ENCODE peak calls at places on chromosomes 7 and 10, in ten cellular contexts. Y is stimulated activated CD8-positive, alpha-beta memory T cell treated with anti-CD3 and anti-CD28 coated beads, Interleukin-7, amount 100 ng/mL, for 48 hours; N is mammary epithelial cell; W is EL; H is neural progenitor cell; L is endodermal cell; U is GM12864; B is ELF-1; M is MM.1S; O is D341Med. F is an unnamed sample.

GRCh38 chr7:18940577-18941134 is 176.8 kb downstream of the TWIST1 start:
- DNase-seq in O (no peak), M (no peak), U (no peak), Y (no peak), N (no peak), L (peak), W (no peak), B (peak), H (peak), F (no peak)

GRCh38 chr10:133324198-133324792 is 12.4 kb downstream of the CALY start:
- DNase-seq in W (peak), L (peak), M (peak), H (peak), O (peak), U (no peak), N (no peak), Y (no peak), B (peak), F (peak)

GRCh38 chr7:20157456-20157855 is 59.7 kb downstream of the MACC1 start:
- DNase-seq in L (no peak), O (no peak), M (no peak), Y (no peak), W (no peak), H (no peak), U (no peak), B (no peak), N (peak), F (no peak)

GRCh38 chr10:58209669-58210068 is 58.0 kb downstream of the IPMK start:
- DNase-seq in N (no peak), B (no peak), Y (no peak), L (no peak), H (no peak), U (no peak), W (peak), O (no peak), M (no peak), F (no peak)

GRCh38 chr10:21517134-21517982 is 8.1 kb downstream of the SKIDA1 start:
- DNase-seq in N (peak), U (no peak), B (peak), H (peak), Y (no peak), M (peak), O (peak), W (peak), L (peak), F (peak)

GRCh38 chr7:30468791-30469190 is 9.8 kb downstream of the NOD1 start:
- DNase-seq in L (no peak), U (no peak), M (no peak), O (no peak), N (no peak), H (no peak), Y (no peak), W (no peak), B (no peak), F (no peak)

GRCh38 chr7:45187946-45188411 is 30.4 kb downstream of the RAMP3 start:
- DNase-seq in Y (no peak), H (no peak), N (no peak), W (no peak), B (no peak), M (no peak), O (no peak), U (no peak), L (no peak), F (no peak)

GRCh38 chr10:47449102-47449978 is 34.6 kb downstream of the ANXA8 start:
- DNase-seq in H (no peak), U (no peak), L (peak), B (no peak), Y (no peak), W (no peak), M (no peak), N (no peak), O (peak), F (no peak)

GRCh38 chr7:88291401-88292173 is 15.1 kb downstream of the STEAP4 start:
- DNase-seq in H (no peak), U (no peak), M (no peak), N (peak), L (no peak), W (no peak), B (no peak), Y (no peak), O (no peak), F (no peak)

GRCh38 chr7:46969303-46970130 is 612.4 kb downstream of the TNS3 start:
- DNase-seq in B (no peak), H (no peak), M (no peak), W (peak), O (no peak), Y (no peak), L (no peak), U (no peak), N (peak), F (no peak)

GRCh38 chr10:118952493-118953295 is 76.8 kb upstream of the NANOS1 start:
- DNase-seq in L (no peak), U (no peak), N (no peak), Y (no peak), H (peak), W (no peak), B (no peak), O (no peak), M (no peak), F (peak)

GRCh38 chr7:149871576-149871975 is 2.2 kb upstream of the ATP6V0E2 start:
- DNase-seq in L (no peak), W (no peak), H (no peak), Y (no peak), B (peak), M (no peak), O (no peak), U (no peak), N (no peak), F (no peak)